ENCODE peak calls at places on chromosomes 4 and X, in five cellular contexts. One of them, this sample, is unnamed. For H3K4me1, the result is how much of the 10 kb centered on the place peaks cover.

GRCh38 chr4:6200011-6200921 is at the start of gene JAKMIP1:
- DNase-seq in left ventricle myocardium inferior: peak
- DNase-seq in psoas muscle: peak
- DNase-seq in HAP-1: peak
- DNase-seq in tibial artery: peak
- DNase-seq in this sample: peak

GRCh38 chrX:137600769-137601168 is 34.8 kb downstream of the ZIC3 start:
- DNase-seq in psoas muscle: no peak
- DNase-seq in tibial artery: no peak
- DNase-seq in left ventricle myocardium inferior: no peak
- DNase-seq in HAP-1: no peak
- DNase-seq in this sample: no peak

GRCh38 chr4:23361453-23361852 is 528.4 kb downstream of the PPARGC1A start:
- DNase-seq in tibial artery: no peak
- DNase-seq in psoas muscle: peak
- DNase-seq in left ventricle myocardium inferior: no peak
- DNase-seq in HAP-1: no peak
- DNase-seq in this sample: no peak

GRCh38 chrX:29746326-29746725 is 469.0 kb upstream of the MAGEB2 start:
- DNase-seq in HAP-1: no peak
- DNase-seq in tibial artery: no peak
- DNase-seq in left ventricle myocardium inferior: no peak
- DNase-seq in psoas muscle: no peak
- DNase-seq in this sample: peak

GRCh38 chr4:2394544-2394943 is 23.9 kb downstream of the ZFYVE28 start:
- DNase-seq in left ventricle myocardium inferior: no peak
- DNase-seq in HAP-1: no peak
- DNase-seq in tibial artery: no peak
- DNase-seq in psoas muscle: peak
- DNase-seq in this sample: no peak

GRCh38 chrX:70613295-70613694 is 168.7 kb downstream of the DLG3 start:
- DNase-seq in left ventricle myocardium inferior: no peak
- DNase-seq in tibial artery: no peak
- DNase-seq in HAP-1: no peak
- DNase-seq in psoas muscle: no peak
- DNase-seq in this sample: peak

GRCh38 chr4:134343661-134344060 is 142.1 kb upstream of the PABPC4L start:
- DNase-seq in psoas muscle: peak
- DNase-seq in left ventricle myocardium inferior: no peak
- DNase-seq in tibial artery: no peak
- DNase-seq in HAP-1: no peak
- DNase-seq in this sample: no peak

GRCh38 chr4:186931519-186931918 is 207.9 kb upstream of the FAT1 start:
- DNase-seq in tibial artery: no peak
- DNase-seq in left ventricle myocardium inferior: no peak
- DNase-seq in HAP-1: no peak
- DNase-seq in psoas muscle: no peak
- DNase-seq in this sample: no peak

GRCh38 chrX:31012509-31013025 is 59.3 kb downstream of the FTHL17 start:
- DNase-seq in psoas muscle: no peak
- DNase-seq in left ventricle myocardium inferior: no peak
- DNase-seq in tibial artery: no peak
- DNase-seq in HAP-1: no peak
- DNase-seq in this sample: no peak

GRCh38 chr4:119209077-119209476 is 3.4 kb upstream of the USP53 start:
- DNase-seq in left ventricle myocardium inferior: no peak
- DNase-seq in psoas muscle: no peak
- DNase-seq in tibial artery: no peak
- DNase-seq in HAP-1: no peak
- DNase-seq in this sample: peak

GRCh38 chr4:141548791-141549190 is 87.6 kb upstream of the IL15 start:
- DNase-seq in left ventricle myocardium inferior: no peak
- DNase-seq in HAP-1: no peak
- DNase-seq in psoas muscle: no peak
- DNase-seq in tibial artery: no peak
- DNase-seq in this sample: no peak

GRCh38 chr4:53431052-53431451 is 53.6 kb downstream of the FIP1L1 start:
- DNase-seq in HAP-1: no peak
- DNase-seq in left ventricle myocardium inferior: no peak
- DNase-seq in tibial artery: no peak
- DNase-seq in psoas muscle: no peak
- DNase-seq in this sample: no peak

GRCh38 chrX:150664290-150664689 is 28.9 kb upstream of the MTMR1 start:
- DNase-seq in tibial artery: peak
- DNase-seq in left ventricle myocardium inferior: peak
- DNase-seq in HAP-1: no peak
- DNase-seq in psoas muscle: no peak
- DNase-seq in this sample: peak

GRCh38 chrX:153953342-153953830 is 8.9 kb upstream of the RENBP start:
- DNase-seq in psoas muscle: peak
- DNase-seq in left ventricle myocardium inferior: peak
- DNase-seq in HAP-1: peak
- DNase-seq in tibial artery: peak
- DNase-seq in this sample: peak

GRCh38 chr4:186486172-186486571 is 69.2 kb downstream of the MTNR1A start:
- DNase-seq in HAP-1: no peak
- DNase-seq in tibial artery: no peak
- DNase-seq in left ventricle myocardium inferior: no peak
- DNase-seq in psoas muscle: no peak
- DNase-seq in this sample: peak

GRCh38 chrX:23898412-23898959 is 9.3 kb downstream of the APOO start:
- DNase-seq in HAP-1: no peak
- DNase-seq in tibial artery: no peak
- DNase-seq in left ventricle myocardium inferior: no peak
- DNase-seq in psoas muscle: no peak
- DNase-seq in this sample: peak

DNA sequence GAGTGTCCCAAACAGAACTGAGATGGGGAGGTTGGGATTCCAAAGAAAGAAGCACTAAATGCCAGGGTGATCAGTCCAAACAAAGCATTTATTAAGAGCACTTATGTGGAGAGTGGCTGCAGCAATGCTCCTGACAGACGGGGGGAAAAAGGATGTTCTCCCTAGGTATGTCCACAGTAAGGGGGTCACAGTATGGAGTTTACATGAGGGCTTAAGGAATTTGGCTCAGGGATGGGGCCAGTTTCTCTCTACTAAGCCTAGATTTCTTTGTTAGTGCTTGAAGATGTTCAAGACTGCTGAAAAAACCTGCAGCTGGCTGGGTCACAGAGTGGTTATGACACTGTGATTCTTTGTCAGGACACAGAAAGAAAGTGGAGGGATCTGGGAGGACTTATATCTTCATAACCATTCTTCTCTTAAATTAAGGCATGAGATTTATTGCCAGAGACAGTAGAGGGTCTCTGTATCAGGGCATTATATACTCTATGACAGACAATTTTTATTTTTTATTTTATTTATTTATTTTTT is 1468.0 kb downstream of the C4orf33 start:
- DNase-seq in tibial artery: no peak
- DNase-seq in HAP-1: no peak
- DNase-seq in psoas muscle: no peak
- DNase-seq in left ventricle myocardium inferior: no peak
- DNase-seq in this sample: no peak
- H3K4me3 ChIP-seq in tibial artery: peak
- H3K4me3 ChIP-seq in HAP-1: no peak
- H3K4me3 ChIP-seq in psoas muscle: peak
- H3K4me3 ChIP-seq in left ventricle myocardium inferior: peak
- H3K4me3 ChIP-seq in this sample: no peak

DNA sequence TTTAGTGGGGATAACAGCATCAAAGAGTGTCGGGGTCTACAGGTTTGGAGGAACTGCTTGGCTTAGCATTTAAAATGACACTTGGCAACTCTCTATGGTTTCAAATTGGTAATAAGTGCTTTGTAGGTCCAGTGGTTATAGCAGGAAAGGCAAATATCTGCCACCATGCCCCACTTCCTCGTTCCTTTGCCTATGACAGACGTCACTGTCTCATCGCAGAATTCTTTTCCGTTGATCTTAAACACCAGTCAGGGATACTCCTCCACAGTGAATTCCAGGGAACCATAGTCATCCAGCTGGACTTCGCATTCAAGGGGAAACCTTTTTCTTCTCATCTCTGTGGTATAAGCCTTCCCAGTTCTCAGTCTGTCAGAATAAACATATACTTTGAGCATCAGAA is 319.1 kb downstream of the GPAT3 start:
- DNase-seq in left ventricle myocardium inferior: no peak
- DNase-seq in psoas muscle: no peak
- DNase-seq in HAP-1: no peak
- DNase-seq in tibial artery: no peak
- DNase-seq in this sample: no peak
- H3K4me1 ChIP-seq in left ventricle myocardium inferior: under half
- H3K4me1 ChIP-seq in psoas muscle: under half
- H3K4me1 ChIP-seq in HAP-1: under half
- H3K4me1 ChIP-seq in tibial artery: under half
- H3K4me1 ChIP-seq in this sample: under half

GRCh38 chr4:25211721-25212120 is 22.1 kb upstream of the PI4K2B start:
- DNase-seq in HAP-1: no peak
- DNase-seq in psoas muscle: no peak
- DNase-seq in tibial artery: no peak
- DNase-seq in left ventricle myocardium inferior: no peak
- DNase-seq in this sample: no peak
- H3K4me3 ChIP-seq in HAP-1: no peak
- H3K4me3 ChIP-seq in psoas muscle: no peak
- H3K4me3 ChIP-seq in tibial artery: no peak
- H3K4me3 ChIP-seq in left ventricle myocardium inferior: no peak
- H3K4me3 ChIP-seq in this sample: no peak

DNA sequence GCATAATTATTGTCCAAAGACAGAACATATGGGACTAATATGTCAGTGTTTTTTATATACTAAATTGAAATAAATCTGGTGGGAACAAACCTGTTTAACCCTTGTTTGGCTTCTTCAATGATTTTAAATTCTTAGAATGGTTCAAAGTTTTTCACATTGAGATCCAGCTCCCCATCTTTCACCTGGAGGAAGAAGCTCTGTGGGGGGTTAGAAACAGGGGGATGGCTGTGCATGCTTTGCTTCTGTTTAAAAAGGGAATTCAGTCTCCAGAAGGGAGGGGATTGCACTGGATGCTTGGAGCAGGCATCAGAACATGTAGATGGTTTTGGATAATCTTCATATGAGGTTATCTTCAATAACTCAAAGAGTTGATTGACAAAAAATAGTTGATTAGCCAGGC is 72.1 kb downstream of the GALNT7 start:
- DNase-seq in psoas muscle: no peak
- DNase-seq in HAP-1: no peak
- DNase-seq in left ventricle myocardium inferior: no peak
- DNase-seq in tibial artery: no peak
- DNase-seq in this sample: no peak
- H3K4me1 ChIP-seq in psoas muscle: under half
- H3K4me1 ChIP-seq in HAP-1: under half
- H3K4me1 ChIP-seq in left ventricle myocardium inferior: under half
- H3K4me1 ChIP-seq in tibial artery: under half
- H3K4me1 ChIP-seq in this sample: under half

DNA sequence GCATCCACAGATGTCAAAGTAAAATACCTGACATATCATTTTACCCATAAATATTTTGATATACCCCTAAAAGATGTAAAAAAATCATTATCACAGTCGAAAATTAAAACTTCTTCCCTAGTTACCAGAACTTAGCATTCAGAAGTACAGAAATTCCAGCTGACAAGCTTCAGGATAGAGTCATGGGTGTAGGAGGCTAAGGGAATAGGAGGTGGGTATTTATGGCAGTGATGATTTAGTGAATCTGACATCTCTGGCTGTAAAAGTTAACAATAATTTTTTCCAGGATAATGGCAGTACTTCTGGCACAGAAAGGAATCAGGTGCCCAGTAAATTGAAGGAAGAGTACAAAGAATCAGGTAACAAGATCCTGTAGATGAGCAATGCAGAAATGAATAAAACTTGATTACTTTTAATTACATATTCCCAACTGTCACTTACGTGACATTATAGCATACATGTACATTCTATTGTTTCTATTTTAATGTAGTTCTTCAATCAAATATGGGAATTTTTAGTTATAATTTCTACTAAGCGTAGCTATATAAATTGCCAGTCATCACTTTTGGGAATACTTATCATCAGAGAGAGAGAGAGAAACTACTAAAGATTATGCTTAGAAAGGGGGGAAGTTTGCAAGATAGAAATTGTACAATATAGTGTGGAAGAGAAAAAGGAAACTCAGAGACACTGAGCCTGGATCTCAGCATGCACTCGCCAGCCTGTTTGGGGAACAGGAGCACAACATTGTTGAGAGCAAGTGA is 143.4 kb downstream of the TMEM144 start:
- DNase-seq in left ventricle myocardium inferior: no peak
- DNase-seq in psoas muscle: no peak
- DNase-seq in HAP-1: no peak
- DNase-seq in tibial artery: no peak
- DNase-seq in this sample: no peak
- H3K4me3 ChIP-seq in left ventricle myocardium inferior: no peak
- H3K4me3 ChIP-seq in psoas muscle: no peak
- H3K4me3 ChIP-seq in HAP-1: no peak
- H3K4me3 ChIP-seq in tibial artery: no peak
- H3K4me3 ChIP-seq in this sample: no peak

GRCh38 chr4:1202526-1203378 is 30.4 kb upstream of the SPON2 start:
- DNase-seq in tibial artery: no peak
- DNase-seq in left ventricle myocardium inferior: no peak
- DNase-seq in HAP-1: no peak
- DNase-seq in psoas muscle: no peak
- DNase-seq in this sample: no peak

GRCh38 chr4:1198070-1198844 is 25.9 kb upstream of the SPON2 start:
- DNase-seq in HAP-1: no peak
- DNase-seq in psoas muscle: no peak
- DNase-seq in tibial artery: no peak
- DNase-seq in left ventricle myocardium inferior: no peak
- DNase-seq in this sample: no peak

GRCh38 chr4:1201851-1202525 is 29.6 kb upstream of the SPON2 start:
- DNase-seq in HAP-1: peak
- DNase-seq in left ventricle myocardium inferior: no peak
- DNase-seq in psoas muscle: peak
- DNase-seq in tibial artery: peak
- DNase-seq in this sample: peak

GRCh38 chr4:1200425-1201035 is 28.1 kb upstream of the SPON2 start:
- DNase-seq in HAP-1: peak
- DNase-seq in tibial artery: peak
- DNase-seq in psoas muscle: peak
- DNase-seq in left ventricle myocardium inferior: peak
- DNase-seq in this sample: no peak

GRCh38 chr4:1199556-1200331 is 27.4 kb upstream of the SPON2 start:
- DNase-seq in tibial artery: no peak
- DNase-seq in psoas muscle: no peak
- DNase-seq in HAP-1: peak
- DNase-seq in left ventricle myocardium inferior: no peak
- DNase-seq in this sample: no peak
- H3K4me1 ChIP-seq in tibial artery: under half
- H3K4me1 ChIP-seq in psoas muscle: under half
- H3K4me1 ChIP-seq in HAP-1: under half
- H3K4me1 ChIP-seq in left ventricle myocardium inferior: under half
- H3K4me1 ChIP-seq in this sample: under half

GRCh38 chrX:48890934-48891401 is 6.6 kb downstream of the TIMM17B start:
- DNase-seq in left ventricle myocardium inferior: peak
- DNase-seq in psoas muscle: peak
- DNase-seq in tibial artery: no peak
- DNase-seq in HAP-1: no peak
- DNase-seq in this sample: peak
- H3K4me3 ChIP-seq in left ventricle myocardium inferior: peak
- H3K4me3 ChIP-seq in psoas muscle: peak
- H3K4me3 ChIP-seq in tibial artery: peak
- H3K4me3 ChIP-seq in HAP-1: peak
- H3K4me3 ChIP-seq in this sample: peak

This sample was measured in cardiac muscle cell.